ENCODE peak calls at places on chromosome 13, in nine cellular contexts. Z is germinal center; E is activated CD4-positive, alpha-beta T cell treated with anti-CD3 and anti-CD28 coated beads, Interleukin-2, amount 10 ng/mL, durations not matched to agents 7 days and 5 days; A is activated T-helper 2 cell treated with anti-CD3 and anti-CD28 coated beads, Interferon-gamma antibody, Interleukin-2, Interleukin-4, amounts not matched to agents 10 μg/mL and 5 μg/mL and 100 μg/mL, durations not matched to agents 14 hours and 24 hours and 36 hours; X is SK-N-MC; L is H54; R is ureter; K is amygdala; Q is HEK293T. H is an unnamed sample.

GRCh38 chr13:21336609-21337008 is 122.5 kb downstream of the ZDHHC20 start:
- DNase-seq in R (no peak), X (no peak), L (no peak), A (no peak), Q (no peak), E (no peak), K (no peak), Z (no peak), H (no peak)

GRCh38 chr13:91277013-91277676 is 70.3 kb upstream of the MIR17HG start:
- DNase-seq in A (no peak), Z (no peak), K (no peak), E (no peak), X (no peak), R (no peak), Q (no peak), L (no peak), H (no peak)

GRCh38 chr13:99417151-99417820 is 84.0 kb upstream of the TM9SF2 start:
- DNase-seq in Q (no peak), E (no peak), X (no peak), R (no peak), A (no peak), L (no peak), K (no peak), Z (no peak), H (no peak)

GRCh38 chr13:23999411-23999810 is 102.1 kb upstream of the C1QTNF9B start:
- DNase-seq in Q (no peak), Z (no peak), L (no peak), K (no peak), A (no peak), X (no peak), E (no peak), R (no peak), H (no peak)

GRCh38 chr13:99981115-99982020 is at the start of gene ZIC2:
- DNase-seq in E (no peak), K (no peak), X (no peak), Z (no peak), L (peak), Q (peak), A (no peak), R (no peak), H (no peak)

GRCh38 chr13:80361883-80362327 is 21.0 kb upstream of the SPRY2 start:
- DNase-seq in R (no peak), Z (no peak), X (no peak), Q (peak), K (no peak), A (no peak), L (no peak), E (no peak), H (no peak)

GRCh38 chr13:42041684-42042035 is 6.8 kb upstream of the DGKH start:
- DNase-seq in L (no peak), X (no peak), K (no peak), R (peak), A (no peak), Z (peak), Q (peak), E (no peak), H (peak)

GRCh38 chr13:67137044-67137735 is 92.9 kb downstream of the PCDH9 start:
- DNase-seq in R (no peak), K (no peak), L (no peak), A (no peak), Q (no peak), X (no peak), E (no peak), Z (no peak), H (no peak)

GRCh38 chr13:50340566-50341287 is 325.5 kb downstream of the KCNRG start:
- DNase-seq in X (no peak), L (no peak), A (no peak), E (no peak), R (no peak), Z (no peak), Q (no peak), K (no peak), H (no peak)

GRCh38 chr13:106701810-106702341 is 133.9 kb upstream of the ARGLU1 start:
- DNase-seq in L (no peak), E (no peak), R (no peak), K (no peak), A (no peak), X (no peak), Q (no peak), Z (no peak), H (no peak)

GRCh38 chr13:45325806-45326205 is 15.2 kb downstream of the TPT1 start:
- DNase-seq in Q (no peak), L (peak), E (no peak), R (no peak), K (no peak), A (no peak), X (no peak), Z (no peak), H (peak)

GRCh38 chr13:97753269-97753668 is 200.2 kb upstream of the IPO5 start:
- DNase-seq in E (no peak), X (no peak), Q (no peak), R (no peak), L (no peak), K (no peak), A (no peak), Z (no peak), H (no peak)

GRCh38 chr13:108176685-108177274 is 38.6 kb downstream of the LIG4 start:
- DNase-seq in K (no peak), Z (peak), A (no peak), X (no peak), L (peak), Q (peak), R (no peak), E (peak), H (no peak)

GRCh38 chr13:39967199-39967959 is 311.9 kb downstream of the COG6 start:
- DNase-seq in Z (no peak), R (no peak), A (no peak), K (no peak), E (no peak), Q (no peak), L (no peak), X (no peak), H (no peak)

GRCh38 chr13:94305463-94305862 is 174.0 kb downstream of the DCT start:
- DNase-seq in E (no peak), R (no peak), Z (no peak), X (no peak), Q (no peak), L (no peak), A (no peak), K (no peak), H (no peak)

GRCh38 chr13:97407540-97407939 is 26.4 kb upstream of the RAP2A start:
- DNase-seq in X (no peak), K (no peak), E (no peak), Q (no peak), A (no peak), L (no peak), Z (no peak), R (no peak), H (no peak)

GRCh38 chr13:26463848-26464247 is 93.6 kb upstream of the WASF3 start:
- DNase-seq in R (no peak), E (no peak), Q (no peak), X (no peak), K (no peak), L (no peak), A (no peak), Z (no peak), H (no peak)

GRCh38 chr13:111184685-111185401 is 69.7 kb downstream of the ARHGEF7 start:
- DNase-seq in E (peak), K (no peak), X (no peak), Q (no peak), A (no peak), R (no peak), Z (peak), L (no peak), H (no peak)

GRCh38 chr13:26558074-26558805 is 757 bp downstream of the WASF3 start:
- DNase-seq in K (no peak), L (no peak), X (no peak), Q (peak), R (no peak), A (no peak), E (no peak), Z (peak), H (no peak)